ENCODE peak calls at places on chromosomes 6 and 20, in nine cellular contexts. One of them, this sample, is unnamed.

GRCh38 chr6:29954272-29954671 is 11.9 kb downstream of the HLA-A start:
- DNase-seq in hippocampal formation: no peak
- DNase-seq in neural crest cell: no peak
- DNase-seq in fibroblast of villous mesenchyme: no peak
- DNase-seq in posterior vena cava: no peak
- DNase-seq in T-helper 1 cell: no peak
- DNase-seq in memory B cell: no peak
- DNase-seq in stimulated activated naive CD8-positive, alpha-beta T cell treated with anti-CD3 and anti-CD28 coated beads, Interleukin-15, Interleukin-2, amounts not matched to agents 100 U/mL and 50 U/mL, for 24 hours: no peak
- DNase-seq in ascending aorta: no peak
- DNase-seq in this sample: no peak

GRCh38 chr6:165845488-165845887 is 182.4 kb upstream of the PDE10A start:
- DNase-seq in hippocampal formation: no peak
- DNase-seq in neural crest cell: no peak
- DNase-seq in fibroblast of villous mesenchyme: peak
- DNase-seq in posterior vena cava: no peak
- DNase-seq in T-helper 1 cell: no peak
- DNase-seq in memory B cell: no peak
- DNase-seq in stimulated activated naive CD8-positive, alpha-beta T cell treated with anti-CD3 and anti-CD28 coated beads, Interleukin-15, Interleukin-2, amounts not matched to agents 100 U/mL and 50 U/mL, for 24 hours: no peak
- DNase-seq in ascending aorta: no peak
- DNase-seq in this sample: no peak

GRCh38 chr6:74409447-74409846 is 713.4 kb downstream of the CD109 start:
- DNase-seq in hippocampal formation: peak
- DNase-seq in neural crest cell: no peak
- DNase-seq in fibroblast of villous mesenchyme: peak
- DNase-seq in posterior vena cava: no peak
- DNase-seq in T-helper 1 cell: no peak
- DNase-seq in memory B cell: no peak
- DNase-seq in stimulated activated naive CD8-positive, alpha-beta T cell treated with anti-CD3 and anti-CD28 coated beads, Interleukin-15, Interleukin-2, amounts not matched to agents 100 U/mL and 50 U/mL, for 24 hours: no peak
- DNase-seq in ascending aorta: no peak
- DNase-seq in this sample: no peak

GRCh38 chr20:63067266-63067635 is 60.5 kb upstream of the BHLHE23 start:
- DNase-seq in hippocampal formation: no peak
- DNase-seq in neural crest cell: no peak
- DNase-seq in fibroblast of villous mesenchyme: no peak
- DNase-seq in posterior vena cava: peak
- DNase-seq in T-helper 1 cell: no peak
- DNase-seq in memory B cell: no peak
- DNase-seq in stimulated activated naive CD8-positive, alpha-beta T cell treated with anti-CD3 and anti-CD28 coated beads, Interleukin-15, Interleukin-2, amounts not matched to agents 100 U/mL and 50 U/mL, for 24 hours: no peak
- DNase-seq in ascending aorta: no peak
- DNase-seq in this sample: no peak

GRCh38 chr20:2602046-2602735 is 50.2 kb upstream of the NOP56 start:
- DNase-seq in hippocampal formation: no peak
- DNase-seq in neural crest cell: no peak
- DNase-seq in fibroblast of villous mesenchyme: no peak
- DNase-seq in posterior vena cava: no peak
- DNase-seq in T-helper 1 cell: no peak
- DNase-seq in memory B cell: no peak
- DNase-seq in stimulated activated naive CD8-positive, alpha-beta T cell treated with anti-CD3 and anti-CD28 coated beads, Interleukin-15, Interleukin-2, amounts not matched to agents 100 U/mL and 50 U/mL, for 24 hours: no peak
- DNase-seq in ascending aorta: no peak
- DNase-seq in this sample: no peak

GRCh38 chr6:19803331-19804330 is 33.5 kb upstream of the ID4 start:
- DNase-seq in hippocampal formation: no peak
- DNase-seq in neural crest cell: no peak
- DNase-seq in fibroblast of villous mesenchyme: peak
- DNase-seq in posterior vena cava: no peak
- DNase-seq in T-helper 1 cell: no peak
- DNase-seq in memory B cell: no peak
- DNase-seq in stimulated activated naive CD8-positive, alpha-beta T cell treated with anti-CD3 and anti-CD28 coated beads, Interleukin-15, Interleukin-2, amounts not matched to agents 100 U/mL and 50 U/mL, for 24 hours: no peak
- DNase-seq in ascending aorta: no peak
- DNase-seq in this sample: no peak

GRCh38 chr6:12324741-12325140 is 34.6 kb downstream of the EDN1 start:
- DNase-seq in hippocampal formation: no peak
- DNase-seq in neural crest cell: no peak
- DNase-seq in fibroblast of villous mesenchyme: no peak
- DNase-seq in posterior vena cava: no peak
- DNase-seq in T-helper 1 cell: no peak
- DNase-seq in memory B cell: no peak
- DNase-seq in stimulated activated naive CD8-positive, alpha-beta T cell treated with anti-CD3 and anti-CD28 coated beads, Interleukin-15, Interleukin-2, amounts not matched to agents 100 U/mL and 50 U/mL, for 24 hours: no peak
- DNase-seq in ascending aorta: no peak
- DNase-seq in this sample: no peak

GRCh38 chr20:46438156-46438750 is 31.8 kb upstream of the ELMO2 start:
- DNase-seq in hippocampal formation: peak
- DNase-seq in neural crest cell: no peak
- DNase-seq in fibroblast of villous mesenchyme: peak
- DNase-seq in posterior vena cava: no peak
- DNase-seq in T-helper 1 cell: no peak
- DNase-seq in memory B cell: no peak
- DNase-seq in stimulated activated naive CD8-positive, alpha-beta T cell treated with anti-CD3 and anti-CD28 coated beads, Interleukin-15, Interleukin-2, amounts not matched to agents 100 U/mL and 50 U/mL, for 24 hours: no peak
- DNase-seq in ascending aorta: no peak
- DNase-seq in this sample: no peak

GRCh38 chr20:55232647-55233046 is 757.3 kb downstream of the DOK5 start:
- DNase-seq in hippocampal formation: no peak
- DNase-seq in neural crest cell: no peak
- DNase-seq in fibroblast of villous mesenchyme: no peak
- DNase-seq in posterior vena cava: no peak
- DNase-seq in T-helper 1 cell: no peak
- DNase-seq in memory B cell: no peak
- DNase-seq in stimulated activated naive CD8-positive, alpha-beta T cell treated with anti-CD3 and anti-CD28 coated beads, Interleukin-15, Interleukin-2, amounts not matched to agents 100 U/mL and 50 U/mL, for 24 hours: no peak
- DNase-seq in ascending aorta: no peak
- DNase-seq in this sample: no peak

GRCh38 chr20:39588148-39588757 is 626.1 kb downstream of the DHX35 start:
- DNase-seq in hippocampal formation: no peak
- DNase-seq in neural crest cell: no peak
- DNase-seq in fibroblast of villous mesenchyme: no peak
- DNase-seq in posterior vena cava: no peak
- DNase-seq in T-helper 1 cell: no peak
- DNase-seq in memory B cell: no peak
- DNase-seq in stimulated activated naive CD8-positive, alpha-beta T cell treated with anti-CD3 and anti-CD28 coated beads, Interleukin-15, Interleukin-2, amounts not matched to agents 100 U/mL and 50 U/mL, for 24 hours: no peak
- DNase-seq in ascending aorta: no peak
- DNase-seq in this sample: no peak

GRCh38 chr6:134317471-134318131 is at the start of gene SGK1:
- DNase-seq in hippocampal formation: peak
- DNase-seq in neural crest cell: peak
- DNase-seq in fibroblast of villous mesenchyme: peak
- DNase-seq in posterior vena cava: no peak
- DNase-seq in T-helper 1 cell: peak
- DNase-seq in memory B cell: peak
- DNase-seq in stimulated activated naive CD8-positive, alpha-beta T cell treated with anti-CD3 and anti-CD28 coated beads, Interleukin-15, Interleukin-2, amounts not matched to agents 100 U/mL and 50 U/mL, for 24 hours: peak
- DNase-seq in ascending aorta: no peak
- DNase-seq in this sample: no peak

This sample was measured in stimulated activated naive B cell treated with anti-CD40 and anti-IgM and Interleukin-4, amounts not matched to agents 10 μg/mL and 1 μg/mL and 100 μg/mL, for 72 hours.